ENCODE peak calls at places on chromosomes 5 and 9, in ten cellular contexts. J is NCI-H2081; B is NCI-H1092; M is dorsolateral prefrontal cortex; T is HFF-Myc; N is activated T-cell treated with anti-CD3 and anti-CD28 coated beads, Interleukin-2, amount 50 U/mL, for 24 hours; P is AG08396; S is ecto neural progenitor cell; L is NT2/D1; Z is progenitor cell of endocrine pancreas. F is an unnamed sample.

GRCh38 chr9:13567833-13568232 is 288.3 kb upstream of the MPDZ start:
- DNase-seq in N (no peak), S (no peak), J (no peak), P (no peak), L (no peak), B (no peak), T (no peak), M (no peak), Z (no peak), F (no peak)

GRCh38 chr5:22560115-22560514 is 293.0 kb downstream of the CDH12 start:
- DNase-seq in J (no peak), P (no peak), L (no peak), N (no peak), M (no peak), Z (no peak), T (no peak), B (no peak), S (no peak), F (no peak)

GRCh38 chr5:2111569-2112105 is 228.9 kb upstream of the IRX4 start:
- DNase-seq in N (no peak), M (no peak), J (no peak), P (no peak), T (no peak), B (no peak), S (peak; percentile 43), Z (no peak), L (no peak), F (no peak)

GRCh38 chr5:89901983-89902382 is 507.6 kb downstream of the CETN3 start:
- DNase-seq in P (no peak), L (no peak), B (no peak), N (no peak), T (no peak), S (no peak), M (peak; percentile 15), J (no peak), Z (no peak), F (no peak)

GRCh38 chr9:94717656-94718225 is 8.8 kb upstream of the AOPEP start:
- DNase-seq in N (no peak), S (no peak), P (no peak), Z (no peak), L (no peak), T (no peak), B (no peak), M (no peak), J (no peak), F (no peak)

GRCh38 chr9:122904466-122904822 is 715 bp downstream of the RC3H2 start:
- DNase-seq in T (no peak), Z (peak; percentile 21), J (peak; percentile 17), S (no peak), N (no peak), P (peak; percentile 34), B (no peak), L (peak; percentile 42), M (peak; percentile 16), F (peak; percentile 73)

GRCh38 chr9:105681724-105682123 is 12.6 kb upstream of the TMEM38B start:
- DNase-seq in Z (no peak), J (no peak), T (no peak), B (no peak), M (no peak), N (no peak), P (peak; percentile 51), L (no peak), S (no peak), F (no peak)

GRCh38 chr9:21653589-21653988 is 148.8 kb upstream of the MTAP start:
- DNase-seq in S (no peak), B (no peak), L (no peak), J (no peak), N (no peak), P (no peak), T (no peak), Z (no peak), M (no peak), F (no peak)

GRCh38 chr5:122311888-122312669 is at the start of gene SNCAIP:
- DNase-seq in M (peak; percentile 36), T (no peak), L (no peak), N (no peak), S (peak; percentile 80), P (peak; percentile 69), B (no peak), J (no peak), Z (peak; percentile 36), F (no peak)

F was measured in activated effector memory CD4-positive, alpha-beta T cell treated with anti-CD3 and anti-CD28 coated beads, Interleukin-2, amount 50 U/mL, for 16 hours.